ENCODE peak calls at places on chromosomes 4 and X, in ten cellular contexts. W is IMR-90, X is tibial nerve, F is MCF 10A, O is ovary, U is fibroblast of mammary gland, B is hepatocyte, Q is breast epithelium, K is GM20000, D is H9. Z is an unnamed sample.

GRCh38 chrX:11210397-11210796 is 82.8 kb upstream of the AMELX start:
- DNase-seq in O (no peak), X (no peak), U (peak), B (no peak), W (no peak), Q (no peak), K (no peak), D (no peak), F (no peak), Z (no peak)

GRCh38 chr4:139824882-139825522 is 159.4 kb downstream of the MGST2 start:
- DNase-seq in O (no peak), K (no peak), B (no peak), F (no peak), X (no peak), U (no peak), D (no peak), W (no peak), Q (no peak), Z (no peak)

GRCh38 chr4:13963601-13964000 is 336.1 kb upstream of the BOD1L1 start:
- DNase-seq in D (no peak), F (no peak), O (no peak), X (peak), K (no peak), W (peak), B (no peak), U (peak), Q (no peak), Z (no peak)

GRCh38 chr4:19213388-19213787 is 1038.3 kb upstream of the SLIT2 start:
- DNase-seq in U (peak), D (no peak), X (no peak), F (no peak), K (no peak), B (no peak), O (no peak), W (peak), Q (no peak), Z (no peak)

GRCh38 chr4:103498161-103499070 is 221.4 kb downstream of the TACR3 start:
- DNase-seq in K (peak), B (peak), X (no peak), Q (no peak), O (no peak), D (no peak), W (peak), F (peak), U (peak), Z (peak)

GRCh38 chrX:74924449-74925209 is 623 bp downstream of the NEXMIF start:
- DNase-seq in Q (peak), D (peak), X (no peak), W (no peak), U (no peak), F (no peak), B (peak), O (peak), K (peak), Z (peak)

GRCh38 chr4:133146574-133147198 is 2.4 kb upstream of the PCDH10 start:
- DNase-seq in Q (no peak), X (no peak), D (peak), K (peak), U (peak), O (no peak), B (peak), F (peak), W (peak), Z (peak)

GRCh38 chr4:89298160-89298559 is 9.4 kb downstream of the GPRIN3 start:
- DNase-seq in F (no peak), X (no peak), Q (no peak), O (no peak), U (no peak), W (no peak), D (no peak), K (no peak), B (no peak), Z (no peak)

GRCh38 chr4:153222790-153223417 is 18.7 kb downstream of the TRIM2 start:
- DNase-seq in B (peak), K (peak), O (peak), F (peak), D (peak), X (peak), Q (peak), U (peak), W (peak), Z (peak)

GRCh38 chrX:71282514-71283408 is 674 bp upstream of the NONO start:
- DNase-seq in F (no peak), Q (no peak), W (peak), K (peak), B (peak), X (no peak), U (peak), O (no peak), D (no peak), Z (peak)

GRCh38 chr4:76897522-76898384 is at the start of gene SOWAHB:
- DNase-seq in U (no peak), O (no peak), B (peak), F (peak), Q (peak), W (no peak), K (peak), D (peak), X (no peak), Z (peak)

GRCh38 chr4:95156452-95156765 is 392.4 kb downstream of the UNC5C start:
- DNase-seq in B (no peak), X (no peak), K (no peak), Q (no peak), D (no peak), F (no peak), O (no peak), U (no peak), W (no peak), Z (no peak)

GRCh38 chrX:3518870-3519269 is 172.4 kb upstream of the MXRA5 start:
- DNase-seq in B (peak), F (peak), Q (no peak), X (no peak), O (peak), K (no peak), W (peak), U (peak), D (peak), Z (no peak)

GRCh38 chrX:37717708-37718107 is 32.1 kb downstream of the XK start:
- DNase-seq in U (no peak), D (no peak), F (no peak), K (no peak), O (no peak), X (no peak), W (no peak), Q (no peak), B (no peak), Z (no peak)

GRCh38 chrX:102672876-102673275 is 21.6 kb downstream of the GPRASP1 start:
- DNase-seq in W (peak), Q (no peak), K (no peak), U (no peak), O (no peak), F (no peak), X (no peak), D (no peak), B (no peak), Z (no peak)

GRCh38 chr4:88130544-88131305 is 27.7 kb downstream of the ABCG2 start:
- DNase-seq in W (no peak), F (no peak), K (no peak), Q (no peak), O (no peak), D (no peak), B (no peak), X (no peak), U (no peak), Z (no peak)

GRCh38 chr4:66430856-66431255 is 760.6 kb upstream of the EPHA5 start:
- DNase-seq in B (peak), D (no peak), W (peak), K (no peak), F (no peak), X (no peak), U (no peak), O (no peak), Q (no peak), Z (no peak)

GRCh38 chr4:165379662-165380061 is 854 bp downstream of the CPE start:
- DNase-seq in B (peak), W (no peak), K (no peak), X (no peak), O (peak), Q (no peak), F (no peak), D (peak), U (no peak), Z (no peak)

GRCh38 chr4:73477176-73477575 is 4.4 kb upstream of the AFM start:
- DNase-seq in U (no peak), Q (no peak), B (no peak), W (no peak), F (no peak), X (no peak), K (no peak), D (no peak), O (no peak), Z (no peak)

GRCh38 chr4:169682360-169683047 is 62.1 kb downstream of the CLCN3 start:
- DNase-seq in O (no peak), X (no peak), F (peak), Q (no peak), W (peak), B (no peak), D (no peak), U (peak), K (no peak), Z (no peak)

GRCh38 chr4:23720556-23720955 is 169.3 kb downstream of the PPARGC1A start:
- DNase-seq in O (no peak), Q (no peak), K (no peak), D (no peak), W (no peak), B (no peak), F (no peak), X (no peak), U (peak), Z (no peak)

GRCh38 chrX:16918979-16919378 is 27.5 kb upstream of the REPS2 start:
- DNase-seq in Q (no peak), U (no peak), D (no peak), K (no peak), F (no peak), B (no peak), O (no peak), W (no peak), X (no peak), Z (no peak)

GRCh38 chr4:115361781-115362180 is 248.4 kb upstream of the NDST4 start:
- DNase-seq in B (no peak), D (no peak), O (no peak), F (peak), W (no peak), K (no peak), Q (no peak), X (no peak), U (peak), Z (no peak)

GRCh38 chr4:173370130-173370476 is 651 bp upstream of the SAP30 start:
- DNase-seq in D (no peak), X (peak), F (no peak), B (no peak), O (peak), W (no peak), U (no peak), K (peak), Q (peak), Z (peak)

GRCh38 chr4:185142563-185142910 is 529 bp upstream of the SLC25A4 start:
- DNase-seq in K (no peak), B (no peak), X (no peak), U (no peak), O (no peak), F (no peak), D (no peak), Q (no peak), W (no peak), Z (no peak)

GRCh38 chrX:30282527-30282926 is 26.7 kb downstream of the NR0B1 start:
- DNase-seq in B (no peak), O (no peak), W (peak), D (no peak), Q (no peak), F (peak), K (no peak), X (no peak), U (peak), Z (no peak)

GRCh38 chr4:81635747-81636146 is 164.0 kb upstream of the RASGEF1B start:
- DNase-seq in U (no peak), W (no peak), Q (no peak), O (no peak), K (peak), B (peak), F (no peak), X (peak), D (no peak), Z (no peak)

GRCh38 chr4:144649646-144650045 is 3.7 kb downstream of the HHIP start:
- DNase-seq in O (no peak), U (no peak), W (no peak), X (no peak), F (no peak), K (no peak), B (no peak), Q (no peak), D (no peak), Z (no peak)

GRCh38 chr4:26124753-26125236 is 196.0 kb upstream of the RBPJ start:
- DNase-seq in X (no peak), B (peak), U (peak), W (peak), Q (no peak), O (no peak), D (no peak), F (peak), K (no peak), Z (no peak)

GRCh38 chr4:26130173-26130572 is 190.6 kb upstream of the RBPJ start:
- DNase-seq in K (peak), B (no peak), X (no peak), D (no peak), O (no peak), F (no peak), U (no peak), Q (no peak), W (no peak), Z (peak)

GRCh38 chr4:26127001-26127400 is 193.8 kb upstream of the RBPJ start:
- DNase-seq in D (no peak), W (no peak), F (no peak), U (no peak), Q (no peak), O (no peak), K (no peak), X (no peak), B (no peak), Z (no peak)

GRCh38 chr4:26126135-26126718 is 194.6 kb upstream of the RBPJ start:
- DNase-seq in X (no peak), D (no peak), Q (no peak), K (peak), O (no peak), F (no peak), W (no peak), U (no peak), B (no peak), Z (no peak)

GRCh38 chr4:26127851-26128337 is 192.9 kb upstream of the RBPJ start:
- DNase-seq in U (no peak), F (peak), Q (no peak), X (no peak), D (no peak), K (no peak), O (no peak), B (no peak), W (no peak), Z (no peak)
- TF ChIP-seq CTCF in U (no peak), F (no peak), Q (no peak), X (no peak), D (peak), K (no peak), O (no peak), B (no peak), W (no peak), Z (no peak)

DNA sequence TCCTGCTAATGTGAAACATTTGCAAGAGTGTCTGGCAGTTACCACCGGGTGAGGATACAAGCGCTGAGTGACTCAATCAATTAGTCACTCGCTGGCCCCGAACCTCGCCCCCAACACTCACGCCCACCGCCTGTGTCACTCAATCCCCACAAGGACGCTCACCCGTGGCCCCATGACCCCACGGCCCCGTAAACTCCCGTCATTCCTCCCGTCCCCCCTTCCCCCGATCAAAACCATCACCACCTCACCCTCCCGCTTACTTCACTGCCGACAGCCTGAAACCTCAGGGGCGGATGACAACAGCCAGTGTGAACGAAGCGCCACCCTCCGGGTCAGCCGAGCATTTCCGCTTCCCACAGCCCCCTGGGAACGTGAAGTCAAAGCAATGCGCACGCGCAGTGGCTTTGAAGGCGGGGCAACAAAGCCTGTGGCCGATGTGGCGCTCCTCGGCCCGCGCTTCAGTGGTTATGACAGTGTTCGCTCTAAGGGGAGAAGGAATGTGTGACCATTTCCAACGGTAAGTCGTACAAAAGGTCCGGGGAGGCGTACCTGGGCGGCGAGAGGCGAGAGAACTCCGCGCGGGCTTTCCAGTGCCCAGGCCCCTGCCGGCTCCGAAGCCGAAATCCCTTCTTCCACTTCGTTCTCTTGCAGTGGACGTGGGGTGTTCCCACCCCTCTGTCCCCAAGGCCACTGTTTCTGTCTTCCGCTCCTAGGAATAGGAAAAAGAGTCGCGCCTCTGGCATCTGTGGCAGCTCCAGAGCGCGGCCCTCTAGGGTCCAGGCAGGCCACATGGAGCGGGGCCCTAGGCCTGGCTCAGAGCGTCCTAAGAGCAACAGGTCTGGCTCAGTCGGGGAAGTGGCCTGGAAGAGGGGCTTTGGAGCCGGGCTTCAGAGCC is at the start of gene ZNF674:
- DNase-seq in W (peak), X (peak), F (peak), U (peak), O (peak), K (peak), Q (peak), D (peak), B (peak), Z (peak)
- TF ChIP-seq CTCF in W (peak), X (peak), F (peak), U (no peak), O (no peak), K (no peak), Q (no peak), D (peak), B (peak), Z (peak)

GRCh38 chr4:104531390-104531789 is 36.7 kb upstream of the CXXC4 start:
- DNase-seq in K (no peak), W (no peak), U (no peak), X (no peak), O (no peak), D (no peak), F (no peak), Q (no peak), B (no peak), Z (no peak)
- TF ChIP-seq CTCF in K (no peak), W (no peak), U (no peak), X (no peak), O (no peak), D (no peak), F (no peak), Q (no peak), B (peak), Z (no peak)

GRCh38 chr4:12120968-12121367 is 692.3 kb upstream of the HS3ST1 start:
- DNase-seq in X (no peak), Q (no peak), B (no peak), U (no peak), F (no peak), W (no peak), K (no peak), O (no peak), D (no peak), Z (no peak)

GRCh38 chr4:12110607-12111006 is 681.9 kb upstream of the HS3ST1 start:
- DNase-seq in K (no peak), O (no peak), F (no peak), U (no peak), Q (no peak), W (no peak), B (no peak), X (no peak), D (no peak), Z (no peak)

GRCh38 chr4:12118651-12119213 is 690.0 kb upstream of the HS3ST1 start:
- DNase-seq in X (no peak), Q (no peak), W (no peak), F (peak), D (no peak), U (peak), O (no peak), B (peak), K (no peak), Z (no peak)

GRCh38 chr4:12116009-12116542 is 687.4 kb upstream of the HS3ST1 start:
- DNase-seq in K (no peak), U (no peak), O (no peak), W (no peak), D (no peak), X (no peak), B (peak), Q (no peak), F (peak), Z (no peak)
- TF ChIP-seq CTCF in K (no peak), U (no peak), O (no peak), W (no peak), D (no peak), X (no peak), B (no peak), Q (no peak), F (no peak), Z (no peak)

GRCh38 chr4:188374870-188375269 is 235.6 kb downstream of the TRIML1 start:
- DNase-seq in B (no peak), O (no peak), D (no peak), X (no peak), K (no peak), Q (no peak), F (no peak), W (no peak), U (no peak), Z (no peak)

GRCh38 chr4:188372051-188372450 is 232.8 kb downstream of the TRIML1 start:
- DNase-seq in F (peak), Q (no peak), X (no peak), D (no peak), W (peak), O (no peak), B (no peak), U (peak), K (no peak), Z (no peak)

GRCh38 chr4:188370781-188371180 is 231.5 kb downstream of the TRIML1 start:
- DNase-seq in D (no peak), U (no peak), X (no peak), Q (no peak), K (no peak), B (no peak), O (no peak), F (no peak), W (no peak), Z (no peak)

GRCh38 chr4:188372856-188373255 is 233.6 kb downstream of the TRIML1 start:
- DNase-seq in O (no peak), U (peak), Q (no peak), F (peak), D (no peak), K (no peak), W (peak), X (no peak), B (peak), Z (no peak)
- TF ChIP-seq CTCF in O (no peak), U (peak), Q (no peak), F (peak), D (peak), K (no peak), W (peak), X (no peak), B (peak), Z (no peak)

DNA sequence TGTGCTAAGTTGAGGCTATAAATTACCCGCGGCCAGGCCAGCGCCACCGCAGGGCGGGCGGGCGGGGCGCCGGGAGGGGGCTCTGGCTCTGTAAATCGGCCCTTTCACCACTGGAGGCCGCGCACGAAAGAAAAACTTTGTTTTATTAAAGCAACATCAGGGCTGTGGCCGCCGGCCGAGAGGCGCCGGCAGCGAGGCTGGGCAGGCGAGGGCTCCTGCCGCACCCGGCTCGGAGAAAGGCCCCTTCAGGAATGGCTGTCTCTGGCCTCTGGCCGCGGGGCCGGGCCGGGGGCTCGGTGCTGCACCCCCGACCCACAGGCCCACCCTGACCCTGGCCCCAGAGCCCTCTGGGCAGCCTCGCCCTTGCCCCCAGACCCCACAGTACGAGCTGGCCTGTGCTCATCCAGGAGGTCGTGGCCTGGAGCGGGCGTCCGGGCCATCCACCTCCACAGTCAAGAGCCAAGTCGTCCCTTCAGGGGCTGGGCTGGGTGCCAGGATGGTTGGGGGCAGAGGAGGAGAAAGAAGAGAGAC is 29.5 kb upstream of the FGFR3 start:
- DNase-seq in U (peak), O (peak), K (peak), Q (no peak), W (peak), D (no peak), B (peak), F (no peak), X (peak), Z (peak)
- TF ChIP-seq CTCF in U (no peak), O (no peak), K (no peak), Q (no peak), W (peak), D (no peak), B (peak), F (no peak), X (no peak), Z (no peak)

GRCh38 chrX:15911729-15912550 is 57.3 kb upstream of the AP1S2 start:
- DNase-seq in B (no peak), K (peak), W (no peak), F (no peak), Q (no peak), X (peak), U (peak), D (no peak), O (no peak), Z (peak)
- TF ChIP-seq CTCF in B (no peak), K (no peak), W (no peak), F (no peak), Q (no peak), X (no peak), U (no peak), D (no peak), O (no peak), Z (no peak)

DNA sequence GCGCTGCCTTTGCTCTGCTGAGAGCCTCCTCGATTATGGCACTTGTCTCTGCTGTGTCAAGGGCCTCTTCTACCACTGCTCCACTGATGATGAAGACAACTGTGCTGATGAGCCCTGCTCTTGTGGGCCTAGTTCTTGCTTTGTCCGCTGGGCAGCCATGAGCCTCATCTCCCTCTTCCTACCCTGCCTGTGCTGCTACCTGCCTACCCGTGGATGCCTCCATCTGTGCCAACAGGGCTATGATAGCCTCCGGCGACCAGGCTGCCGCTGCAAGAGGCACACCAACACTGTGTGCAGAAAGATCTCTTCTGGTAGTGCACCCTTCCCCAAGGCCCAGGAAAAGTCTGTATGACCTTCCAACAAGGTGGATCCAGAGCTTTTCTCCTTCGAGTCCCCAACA is 106.8 kb upstream of the VAMP7 start:
- DNase-seq in X (no peak), K (no peak), F (no peak), Q (no peak), B (no peak), O (no peak), U (no peak), D (no peak), W (no peak), Z (no peak)
- TF ChIP-seq CTCF in X (no peak), K (no peak), F (no peak), Q (no peak), B (no peak), O (no peak), U (no peak), D (no peak), W (no peak), Z (no peak)

Z was measured in GM13976.